ENCODE peak calls at places on chromosomes 4 and X, in ten cellular contexts. M is posterior vena cava; K is foreskin fibroblast; D is activated CD4-positive, alpha-beta memory T cell treated with anti-CD3 and anti-CD28 coated beads, Interleukin-2, amount 10 ng/mL, durations not matched to agents 7 days and 5 days; Q is KBM-7; I is sciatic nerve; L is endodermal cell; E is NAMALWA; C is heart left ventricle; T is stimulated activated CD8-positive, alpha-beta memory T cell treated with anti-CD3 and anti-CD28 coated beads, Interleukin-15, amount 100 ng/mL, for 1 hour. A is an unnamed sample.

GRCh38 chr4:107711831-107712230 is 8.2 kb downstream of the PAPSS1 start:
- DNase-seq in M (no peak), K (peak), D (no peak), Q (no peak), I (no peak), L (no peak), E (no peak), C (no peak), T (no peak), A (no peak)

GRCh38 chr4:159142254-159142653 is 39.4 kb downstream of the RAPGEF2 start:
- DNase-seq in M (no peak), K (peak), D (no peak), Q (peak), I (no peak), L (no peak), E (peak), C (no peak), T (no peak), A (no peak)

GRCh38 chr4:532588-533317 is 33.7 kb downstream of the PIGG start:
- DNase-seq in M (peak), K (peak), D (no peak), Q (no peak), I (no peak), L (peak), E (peak), C (no peak), T (no peak), A (no peak)

GRCh38 chrX:31580726-31581125 is 508.9 kb upstream of the FTHL17 start:
- DNase-seq in M (no peak), K (peak), D (no peak), Q (no peak), I (no peak), L (no peak), E (no peak), C (no peak), T (no peak), A (no peak)

GRCh38 chr4:141458501-141458900 is 177.9 kb upstream of the IL15 start:
- DNase-seq in M (no peak), K (peak), D (no peak), Q (no peak), I (no peak), L (no peak), E (no peak), C (no peak), T (no peak), A (no peak)

GRCh38 chr4:146032234-146032860 is 93.7 kb upstream of the ZNF827 start:
- DNase-seq in M (no peak), K (no peak), D (no peak), Q (no peak), I (no peak), L (peak), E (no peak), C (no peak), T (no peak), A (no peak)

GRCh38 chr4:183508693-183509092 is 3.8 kb downstream of the ING2 start:
- DNase-seq in M (no peak), K (no peak), D (no peak), Q (no peak), I (no peak), L (no peak), E (no peak), C (no peak), T (no peak), A (no peak)

GRCh38 chrX:43000121-43000520 is 222.2 kb upstream of the PPP1R2C start:
- DNase-seq in M (no peak), K (no peak), D (no peak), Q (no peak), I (no peak), L (no peak), E (peak), C (no peak), T (no peak), A (no peak)

GRCh38 chr4:169305651-169306050 is 34.9 kb upstream of the SH3RF1 start:
- DNase-seq in M (no peak), K (no peak), D (no peak), Q (no peak), I (no peak), L (no peak), E (no peak), C (peak), T (no peak), A (no peak)

GRCh38 chrX:31333181-31333831 is 261.5 kb upstream of the FTHL17 start:
- DNase-seq in M (no peak), K (peak), D (no peak), Q (no peak), I (no peak), L (no peak), E (no peak), C (no peak), T (no peak), A (no peak)

GRCh38 chr4:77773101-77773500 is 46.1 kb downstream of the CNOT6L start:
- DNase-seq in M (no peak), K (peak), D (no peak), Q (no peak), I (no peak), L (no peak), E (no peak), C (no peak), T (no peak), A (no peak)

GRCh38 chr4:26048378-26048882 is 134.4 kb downstream of the SMIM20 start:
- DNase-seq in M (peak), K (peak), D (no peak), Q (no peak), I (peak), L (no peak), E (no peak), C (peak), T (no peak), A (no peak)

GRCh38 chrX:11588097-11588496 is 77.6 kb downstream of the ARHGAP6 start:
- DNase-seq in M (no peak), K (peak), D (no peak), Q (no peak), I (no peak), L (no peak), E (no peak), C (no peak), T (no peak), A (no peak)

GRCh38 chrX:87049567-87049966 is 468.0 kb upstream of the KLHL4 start:
- DNase-seq in M (no peak), K (no peak), D (no peak), Q (no peak), I (no peak), L (no peak), E (no peak), C (no peak), T (no peak), A (no peak)

GRCh38 chrX:102345916-102346315 is 93.9 kb downstream of the NXF2B start:
- DNase-seq in M (peak), K (peak), D (peak), Q (peak), I (peak), L (peak), E (peak), C (peak), T (peak), A (peak)

GRCh38 chr4:37639551-37640293 is 46.5 kb downstream of the RELL1 start:
- DNase-seq in M (no peak), K (peak), D (no peak), Q (no peak), I (no peak), L (no peak), E (no peak), C (no peak), T (no peak), A (no peak)